ENCODE peak calls at places on chromosomes 1 and 21, in four cellular contexts. O, J, I and F are unnamed samples.

GRCh38 chr1:21324368-21325137 is 34.3 kb upstream of the ECE1 start:
- DNase-seq in O (no peak), J (peak; percentile 85), I (no peak), F (peak; percentile 88)

GRCh38 chr1:206685749-206686485 is 1.2 kb downstream of the MAPKAPK2 start:
- DNase-seq in J (peak; percentile 77), I (peak; percentile 61), O (peak; percentile 68), F (peak; percentile 81)

GRCh38 chr1:110636149-110636935 is 30.2 kb upstream of the KCNA2 start:
- DNase-seq in O (no peak), J (no peak), I (no peak), F (no peak)

GRCh38 chr21:43867332-43867703 is 2.3 kb downstream of the AGPAT3 start:
- DNase-seq in O (no peak), J (no peak), I (no peak), F (no peak)

GRCh38 chr1:89332461-89332860 is 31.4 kb upstream of the GBP6 start:
- DNase-seq in I (no peak), O (no peak), J (no peak), F (no peak)

GRCh38 chr21:14916676-14917141 is 148.1 kb downstream of the NRIP1 start:
- DNase-seq in O (no peak), I (no peak), J (peak; percentile 90), F (peak; percentile 87)

GRCh38 chr1:189678779-189679178 is 798.9 kb downstream of the BRINP3 start:
- DNase-seq in O (no peak), I (no peak), J (peak; percentile 19), F (peak; percentile 1)

GRCh38 chr1:31640964-31641363 is 3.7 kb downstream of the PEF1 start:
- DNase-seq in O (no peak), J (no peak), I (no peak), F (no peak)

GRCh38 chr1:64470670-64471217 is 815 bp downstream of the CACHD1 start:
- DNase-seq in O (peak; percentile 54), J (peak; percentile 13), I (no peak), F (peak; percentile 38)

GRCh38 chr21:46184625-46185555 is 631 bp upstream of the SPATC1L start:
- DNase-seq in I (peak; percentile 95), O (peak; percentile 84), J (peak; percentile 94), F (peak; percentile 92)

GRCh38 chr1:57229998-57230397 is 193.9 kb downstream of the DAB1 start:
- DNase-seq in O (no peak), I (no peak), J (no peak), F (no peak)

GRCh38 chr1:19461352-19461645 is 24.0 kb downstream of the CAPZB start:
- DNase-seq in I (no peak), O (no peak), J (no peak), F (no peak)

GRCh38 chr1:162011337-162012012 is 12.2 kb downstream of the OLFML2B start:
- DNase-seq in O (no peak), J (no peak), I (no peak), F (no peak)

GRCh38 chr1:25037174-25038074 is 107.3 kb upstream of the RUNX3 start:
- DNase-seq in I (no peak), O (peak; percentile 90), J (peak; percentile 51), F (peak; percentile 24)

GRCh38 chr1:171280596-171280995 is 32.3 kb downstream of the FMO1 start:
- DNase-seq in I (no peak), O (no peak), J (no peak), F (no peak)

GRCh38 chr1:37931148-37931492 is 15.7 kb downstream of the INPP5B start:
- DNase-seq in O (peak; percentile 16), I (no peak), J (no peak), F (no peak)

GRCh38 chr1:113530021-113530420 is 139.7 kb downstream of the MAGI3 start:
- DNase-seq in J (peak; percentile 9), O (no peak), I (no peak), F (no peak)

GRCh38 chr1:240491156-240491555 is 120.8 kb downstream of the GREM2 start:
- DNase-seq in O (no peak), J (peak; percentile 76), I (no peak), F (peak; percentile 88)

GRCh38 chr1:147241955-147242448 is 482 bp upstream of the CHD1L start:
- DNase-seq in O (no peak), I (no peak), J (no peak), F (peak; percentile 11)

GRCh38 chr1:109821221-109821669 is 57.5 kb upstream of the EPS8L3 start:
- DNase-seq in O (peak; percentile 37), J (peak; percentile 91), I (no peak), F (peak; percentile 90)

GRCh38 chr1:23960291-23960718 is 677 bp downstream of the PNRC2 start:
- DNase-seq in I (no peak), O (no peak), J (peak; percentile 51), F (peak; percentile 39)

GRCh38 chr1:80495806-80496205 is 1304.9 kb upstream of the ADGRL2 start:
- DNase-seq in O (no peak), I (no peak), J (no peak), F (no peak)